ENCODE peak calls at places on chromosome 12, in ten cellular contexts. D is brain microvascular endothelial cell; S is activated CD8-positive, alpha-beta memory T cell treated with anti-CD3 and anti-CD28 coated beads, Interleukin-2, amount 50 U/mL, for 48 hours; T is GM10248; O is astrocyte; P is tibial artery; Y is NCI-H510A treated with DMSO at 0.1 percent for 48 hours; R is NCI-H1092; U is HS-27A; I is neural crest cell. A is an unnamed sample.

GRCh38 chr12:78530065-78530765 is 334.4 kb upstream of the SYT1 start:
- DNase-seq in D (peak), S (no peak), T (no peak), O (peak), P (no peak), Y (no peak), R (no peak), U (no peak), I (no peak), A (no peak)

GRCh38 chr12:80230068-80230467 is 130.7 kb downstream of the OTOGL start:
- DNase-seq in D (peak), S (no peak), T (no peak), O (peak), P (no peak), Y (peak), R (no peak), U (no peak), I (peak), A (no peak)

GRCh38 chr12:42560977-42561376 is 28.6 kb downstream of the PRICKLE1 start:
- DNase-seq in D (no peak), S (no peak), T (no peak), O (no peak), P (no peak), Y (no peak), R (no peak), U (no peak), I (no peak), A (no peak)

GRCh38 chr12:130555628-130556485 is 160.2 kb downstream of the RIMBP2 start:
- DNase-seq in D (no peak), S (no peak), T (no peak), O (no peak), P (no peak), Y (peak), R (peak), U (no peak), I (no peak), A (peak)

GRCh38 chr12:68612675-68613074 is 2.0 kb downstream of the RAP1B start:
- DNase-seq in D (no peak), S (no peak), T (no peak), O (no peak), P (no peak), Y (no peak), R (no peak), U (no peak), I (no peak), A (no peak)

GRCh38 chr12:124386661-124387509 is 92.0 kb downstream of the RFLNA start:
- DNase-seq in D (peak), S (no peak), T (no peak), O (no peak), P (no peak), Y (no peak), R (no peak), U (no peak), I (no peak), A (no peak)

GRCh38 chr12:92468358-92469020 is 234.3 kb upstream of the PLEKHG7 start:
- DNase-seq in D (peak), S (no peak), T (no peak), O (peak), P (no peak), Y (no peak), R (no peak), U (no peak), I (no peak), A (no peak)

GRCh38 chr12:49362077-49362476 is 5.2 kb upstream of the SPATS2 start:
- DNase-seq in D (no peak), S (no peak), T (no peak), O (no peak), P (no peak), Y (no peak), R (no peak), U (no peak), I (no peak), A (no peak)

GRCh38 chr12:27434673-27435565 is 11.6 kb upstream of the SMCO2 start:
- DNase-seq in D (peak), S (no peak), T (peak), O (no peak), P (no peak), Y (peak), R (no peak), U (no peak), I (peak), A (no peak)

GRCh38 chr12:68240975-68241374 is 12.4 kb downstream of the IL22 start:
- DNase-seq in D (peak), S (no peak), T (peak), O (no peak), P (no peak), Y (no peak), R (no peak), U (no peak), I (no peak), A (no peak)

GRCh38 chr12:122140467-122141257 is 33.4 kb downstream of the IL31 start:
- DNase-seq in D (no peak), S (no peak), T (no peak), O (no peak), P (no peak), Y (no peak), R (no peak), U (no peak), I (no peak), A (no peak)

GRCh38 chr12:64833928-64834327 is 9.5 kb downstream of the TBC1D30 start:
- DNase-seq in D (no peak), S (no peak), T (no peak), O (no peak), P (no peak), Y (no peak), R (no peak), U (no peak), I (no peak), A (no peak)

GRCh38 chr12:131941116-131941986 is 8.4 kb upstream of the EP400 start:
- DNase-seq in D (no peak), S (no peak), T (no peak), O (no peak), P (peak), Y (no peak), R (no peak), U (no peak), I (no peak), A (no peak)

GRCh38 chr12:19048943-19049342 is 80.6 kb upstream of the PLEKHA5 start:
- DNase-seq in D (peak), S (no peak), T (no peak), O (peak), P (no peak), Y (no peak), R (no peak), U (no peak), I (no peak), A (no peak)

GRCh38 chr12:1517007-1517406 is 77.4 kb downstream of the FBXL14 start:
- DNase-seq in D (peak), S (no peak), T (no peak), O (peak), P (peak), Y (no peak), R (no peak), U (no peak), I (peak), A (peak)

GRCh38 chr12:122880155-122880605 is 15.7 kb downstream of the VPS37B start:
- DNase-seq in D (no peak), S (no peak), T (no peak), O (peak), P (no peak), Y (no peak), R (no peak), U (no peak), I (no peak), A (peak)

GRCh38 chr12:94603434-94604068 is 46.8 kb downstream of the TMCC3 start:
- DNase-seq in D (no peak), S (peak), T (no peak), O (no peak), P (no peak), Y (no peak), R (no peak), U (no peak), I (no peak), A (no peak)

GRCh38 chr12:122867701-122868461 is 28.0 kb downstream of the VPS37B start:
- DNase-seq in D (no peak), S (no peak), T (no peak), O (no peak), P (peak), Y (no peak), R (no peak), U (no peak), I (no peak), A (no peak)

GRCh38 chr12:116968986-116969385 is 58.2 kb downstream of the FBXW8 start:
- DNase-seq in D (no peak), S (no peak), T (no peak), O (no peak), P (no peak), Y (no peak), R (no peak), U (no peak), I (no peak), A (no peak)

GRCh38 chr12:47698055-47698454 is 7.8 kb downstream of the RPAP3 start:
- DNase-seq in D (no peak), S (no peak), T (no peak), O (no peak), P (no peak), Y (no peak), R (no peak), U (no peak), I (no peak), A (no peak)

GRCh38 chr12:99498756-99499155 is 148.8 kb upstream of the GARIN6 start:
- DNase-seq in D (peak), S (no peak), T (no peak), O (peak), P (no peak), Y (no peak), R (no peak), U (peak), I (no peak), A (no peak)

GRCh38 chr12:39831587-39832315 is 212.1 kb upstream of the ABCD2 start:
- DNase-seq in D (peak), S (no peak), T (no peak), O (peak), P (no peak), Y (no peak), R (no peak), U (no peak), I (no peak), A (no peak)

GRCh38 chr12:116880817-116881324 is 370 bp downstream of the HRK start:
- DNase-seq in D (no peak), S (peak), T (peak), O (peak), P (no peak), Y (peak), R (peak), U (no peak), I (peak), A (no peak)

GRCh38 chr12:116278259-116278595 is 734 bp upstream of the MED13L start:
- DNase-seq in D (no peak), S (no peak), T (no peak), O (no peak), P (no peak), Y (no peak), R (no peak), U (no peak), I (no peak), A (no peak)

GRCh38 chr12:53860426-53861223 is 78.0 kb upstream of the HOXC13 start:
- DNase-seq in D (no peak), S (no peak), T (no peak), O (no peak), P (no peak), Y (no peak), R (no peak), U (no peak), I (no peak), A (no peak)

GRCh38 chr12:1806301-1807106 is 13.9 kb upstream of the LRTM2 start:
- DNase-seq in D (no peak), S (no peak), T (no peak), O (peak), P (peak), Y (no peak), R (no peak), U (no peak), I (no peak), A (no peak)

GRCh38 chr12:99985129-99985570 is 414 bp upstream of the ANKS1B start:
- DNase-seq in D (no peak), S (no peak), T (no peak), O (no peak), P (no peak), Y (peak), R (no peak), U (no peak), I (no peak), A (no peak)

GRCh38 chr12:93318720-93319522 is 58.8 kb upstream of the NUDT4 start:
- DNase-seq in D (no peak), S (no peak), T (no peak), O (no peak), P (no peak), Y (no peak), R (no peak), U (no peak), I (no peak), A (peak)

GRCh38 chr12:113271853-113272561 is 50.7 kb downstream of the TPCN1 start:
- DNase-seq in D (peak), S (no peak), T (peak), O (peak), P (peak), Y (no peak), R (no peak), U (peak), I (no peak), A (no peak)

GRCh38 chr12:110171186-110171538 is 47.0 kb downstream of the IFT81 start:
- DNase-seq in D (no peak), S (no peak), T (no peak), O (no peak), P (no peak), Y (no peak), R (no peak), U (no peak), I (no peak), A (no peak)

GRCh38 chr12:51536159-51536558 is 54.9 kb upstream of the SCN8A start:
- DNase-seq in D (no peak), S (no peak), T (no peak), O (no peak), P (no peak), Y (peak), R (no peak), U (no peak), I (no peak), A (no peak)

GRCh38 chr12:55713721-55714120 is 2.1 kb upstream of the BLOC1S1 start:
- DNase-seq in D (peak), S (no peak), T (no peak), O (peak), P (no peak), Y (no peak), R (no peak), U (no peak), I (no peak), A (no peak)

GRCh38 chr12:69396041-69396440 is 36.5 kb downstream of the YEATS4 start:
- DNase-seq in D (no peak), S (no peak), T (no peak), O (peak), P (no peak), Y (no peak), R (no peak), U (no peak), I (no peak), A (no peak)

GRCh38 chr12:26017484-26018211 is 59.2 kb downstream of the RASSF8 start:
- DNase-seq in D (no peak), S (no peak), T (peak), O (no peak), P (no peak), Y (no peak), R (no peak), U (no peak), I (peak), A (no peak)

GRCh38 chr12:105013892-105014291 is 27.8 kb downstream of the NOPCHAP1 start:
- DNase-seq in D (peak), S (no peak), T (no peak), O (peak), P (no peak), Y (no peak), R (no peak), U (no peak), I (no peak), A (no peak)

A was measured in NCI-H2029.